ENCODE peak calls at places on chromosomes 13 and 19, in six cellular contexts. G is A549, R is HepG2, O is NB4, Y is endothelial cell of umbilical vein, H is K562. B is an unnamed sample.

GRCh38 chr19:34215006-34215665 is 39.2 kb upstream of the GARRE1 start:
- DNase-seq in Y (no peak), R (no peak), H (no peak), G (no peak), O (no peak), B (no peak)

GRCh38 chr13:51218691-51219090 is 3.5 kb upstream of the FAM124A start:
- DNase-seq in G (no peak), R (no peak), O (no peak), Y (no peak), H (no peak), B (no peak)

GRCh38 chr13:96178759-96179158 is 88.9 kb downstream of the HS6ST3 start:
- DNase-seq in O (no peak), Y (no peak), H (no peak), R (no peak), G (no peak), B (no peak)

GRCh38 chr19:48481846-48482639 is 12.9 kb downstream of the CYTH2 start:
- DNase-seq in G (no peak), R (no peak), H (no peak), Y (no peak), O (no peak), B (no peak)

GRCh38 chr19:4988770-4989251 is 19.9 kb downstream of the KDM4B start:
- DNase-seq in G (no peak), H (no peak), Y (no peak), R (no peak), O (no peak), B (no peak)

GRCh38 chr19:15587663-15588062 is 27.4 kb upstream of the CYP4F8 start:
- DNase-seq in G (no peak), R (no peak), H (no peak), Y (no peak), O (peak), B (no peak)

GRCh38 chr19:29831041-29831548 is 19.3 kb downstream of the CCNE1 start:
- DNase-seq in H (no peak), R (no peak), G (no peak), O (no peak), Y (peak), B (no peak)

GRCh38 chr13:75723927-75724326 is 87.8 kb downstream of the LMO7 start:
- DNase-seq in R (no peak), Y (no peak), O (no peak), H (no peak), G (no peak), B (no peak)

GRCh38 chr19:33727331-33728028 is 69.2 kb upstream of the KCTD15 start:
- DNase-seq in H (no peak), O (no peak), G (no peak), R (no peak), Y (no peak), B (no peak)

GRCh38 chr13:93039131-93039530 is 187.5 kb upstream of the GPC6 start:
- DNase-seq in H (no peak), O (no peak), R (no peak), G (no peak), Y (no peak), B (no peak)

GRCh38 chr13:74850893-74851292 is 631.1 kb downstream of the TBC1D4 start:
- DNase-seq in Y (no peak), H (no peak), O (no peak), R (no peak), G (no peak), B (no peak)

GRCh38 chr19:32363175-32363574 is 17.8 kb downstream of the ZNF507 start:
- DNase-seq in G (no peak), R (peak), O (no peak), H (no peak), Y (no peak), B (no peak)

GRCh38 chr19:7512400-7512851 is 3.5 kb upstream of the ZNF358 start:
- DNase-seq in Y (no peak), H (peak), O (no peak), G (no peak), R (no peak), B (no peak)

GRCh38 chr13:41308241-41308640 is 2.8 kb upstream of the NAA16 start:
- DNase-seq in O (no peak), R (no peak), H (no peak), Y (no peak), G (no peak), B (no peak)

GRCh38 chr13:57724486-57725272 is 93.1 kb downstream of the PCDH17 start:
- DNase-seq in R (no peak), Y (no peak), H (no peak), G (no peak), O (no peak), B (no peak)

GRCh38 chr13:113411216-113412023 is 41.9 kb downstream of the ADPRHL1 start:
- DNase-seq in Y (no peak), R (peak), G (peak), H (no peak), O (peak), B (no peak)

GRCh38 chr13:99496322-99497142 is 4.7 kb upstream of the TM9SF2 start:
- DNase-seq in H (peak), Y (peak), O (peak), R (peak), G (no peak), B (peak)

GRCh38 chr13:91014696-91015095 is 332.8 kb upstream of the MIR17HG start:
- DNase-seq in H (no peak), G (no peak), O (no peak), Y (no peak), R (no peak), B (no peak)

GRCh38 chr13:100941811-100942361 is 267.3 kb upstream of the TMTC4 start:
- DNase-seq in R (no peak), H (no peak), G (no peak), O (no peak), Y (no peak), B (no peak)

GRCh38 chr13:77857810-77858209 is 60.8 kb downstream of the EDNRB start:
- DNase-seq in Y (no peak), O (no peak), R (no peak), G (no peak), H (no peak), B (no peak)

GRCh38 chr19:38737921-38738731 is 6.1 kb downstream of the CAPN12 start:
- DNase-seq in O (peak), H (no peak), G (no peak), R (no peak), Y (no peak), B (no peak)

GRCh38 chr19:57512845-57513244 is 13.1 kb downstream of the ZNF773 start:
- DNase-seq in O (peak), R (no peak), H (no peak), Y (no peak), G (no peak), B (no peak)

GRCh38 chr19:41323430-41324125 is 13.6 kb downstream of the CCDC97 start:
- DNase-seq in O (peak), Y (peak), G (peak), H (peak), R (peak), B (no peak)

GRCh38 chr19:19110410-19111137 is 27.7 kb downstream of the TMEM161A start:
- DNase-seq in O (no peak), Y (peak), R (no peak), H (no peak), G (no peak), B (no peak)

GRCh38 chr19:14434543-14435319 is 1.6 kb downstream of the PKN1 start:
- DNase-seq in H (peak), G (no peak), Y (peak), O (peak), R (peak), B (no peak)

GRCh38 chr13:83881031-83881727 is 1.1 kb downstream of the SLITRK1 start:
- DNase-seq in G (no peak), R (no peak), O (no peak), H (no peak), Y (no peak), B (no peak)

GRCh38 chr13:114194853-114195252 is 15.8 kb downstream of the CFAP97D2 start:
- DNase-seq in O (no peak), Y (no peak), G (no peak), H (no peak), R (no peak), B (no peak)

GRCh38 chr13:48778551-48779088 is 124.9 kb downstream of the CYSLTR2 start:
- DNase-seq in Y (no peak), R (no peak), H (no peak), O (no peak), G (no peak), B (no peak)

GRCh38 chr13:73672492-73672891 is 461.7 kb downstream of the KLF12 start:
- DNase-seq in G (no peak), R (peak), H (no peak), O (no peak), Y (peak), B (no peak)

GRCh38 chr13:51825681-51826254 is 19.2 kb downstream of the TMEM272 start:
- DNase-seq in Y (no peak), H (no peak), O (no peak), G (no peak), R (no peak), B (no peak)

GRCh38 chr19:46065486-46065885 is 24.7 kb upstream of the IGFL4 start:
- DNase-seq in Y (no peak), H (no peak), R (no peak), O (no peak), G (no peak), B (no peak)

GRCh38 chr19:17346109-17346671 is 8.8 kb downstream of the GTPBP3 start:
- DNase-seq in R (peak), Y (peak), O (peak), H (peak), G (peak), B (peak)

GRCh38 chr13:28753208-28753892 is 34.6 kb upstream of the SLC46A3 start:
- DNase-seq in O (peak), H (no peak), R (peak), Y (peak), G (peak), B (no peak)

GRCh38 chr13:27086599-27087265 is 84.9 kb downstream of the USP12 start:
- DNase-seq in Y (peak), G (no peak), H (no peak), R (no peak), O (no peak), B (no peak)

GRCh38 chr19:29683009-29683408 is 17.7 kb downstream of the PLEKHF1 start:
- DNase-seq in R (peak), H (no peak), G (no peak), Y (no peak), O (peak), B (no peak)

GRCh38 chr19:2952953-2953481 is 8.2 kb upstream of the ZNF77 start:
- DNase-seq in G (no peak), Y (no peak), O (no peak), R (peak), H (no peak), B (no peak)

GRCh38 chr19:12478234-12478941 is 6.2 kb downstream of the ZNF709 start:
- DNase-seq in G (no peak), Y (no peak), O (no peak), R (no peak), H (no peak), B (no peak)

GRCh38 chr19:29478578-29479565 is 46.9 kb upstream of the VSTM2B start:
- DNase-seq in G (peak), H (peak), Y (no peak), O (peak), R (peak), B (no peak)

GRCh38 chr19:11699931-11700794 is 38.6 kb downstream of the ZNF823 start:
- DNase-seq in Y (peak), G (no peak), R (peak), O (peak), H (peak), B (no peak)

DNA sequence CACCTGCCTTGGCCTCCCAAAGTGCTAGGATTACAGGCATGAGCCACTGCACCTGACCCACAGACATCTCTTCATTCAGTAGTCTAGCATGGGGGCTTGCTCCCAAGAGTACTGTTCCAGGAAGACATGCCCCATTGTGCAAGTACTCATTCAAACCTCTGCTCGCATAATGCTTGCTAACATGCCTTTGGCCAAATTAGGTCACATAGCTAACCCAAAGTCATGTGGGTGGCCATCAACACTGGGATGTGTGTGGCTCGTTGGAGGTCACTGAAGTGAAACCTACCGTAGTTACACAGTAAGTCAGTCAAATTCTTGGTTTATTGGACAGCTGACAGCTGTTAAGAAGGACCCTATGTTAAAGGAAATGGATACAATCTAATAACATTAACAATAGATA is 20.3 kb downstream of the RFXAP start:
- DNase-seq in H (no peak), Y (no peak), R (no peak), G (no peak), O (no peak), B (no peak)
- TF ChIP-seq MYC in H (no peak), Y (no peak), R (no peak), G (no peak), O (no peak), B (no peak)

GRCh38 chr13:94710881-94711560 is 1.3 kb downstream of the SOX21 start:
- DNase-seq in G (peak), H (peak), R (no peak), Y (no peak), O (no peak), B (no peak)
- TF ChIP-seq MYC in G (no peak), H (no peak), R (no peak), Y (no peak), O (no peak), B (no peak)

GRCh38 chr13:98206946-98207345 is 29.9 kb upstream of the RNF113B start:
- DNase-seq in O (no peak), H (no peak), G (no peak), Y (no peak), R (no peak), B (no peak)
- TF ChIP-seq MYC in O (no peak), H (no peak), G (no peak), Y (no peak), R (no peak), B (no peak)

GRCh38 chr19:51565583-51565982 is 5.5 kb upstream of the ZNF175 start:
- DNase-seq in Y (no peak), H (no peak), G (no peak), R (no peak), O (peak), B (no peak)
- TF ChIP-seq MYC in Y (no peak), H (no peak), G (no peak), R (no peak), O (no peak), B (no peak)

GRCh38 chr13:110507678-110508381 is 53.7 kb downstream of the RAB20 start:
- DNase-seq in H (no peak), R (no peak), Y (no peak), G (peak), O (no peak), B (no peak)
- TF ChIP-seq MYC in H (no peak), R (no peak), Y (no peak), G (no peak), O (no peak), B (no peak)

GRCh38 chr13:31896427-31896826 is 135.1 kb upstream of the FRY start:
- DNase-seq in H (no peak), O (peak), G (no peak), Y (no peak), R (no peak), B (no peak)
- TF ChIP-seq MYC in H (no peak), O (no peak), G (no peak), Y (no peak), R (no peak), B (no peak)

GRCh38 chr13:44249439-44249838 is 124.2 kb upstream of the SERP2 start:
- DNase-seq in Y (peak), O (no peak), G (no peak), H (no peak), R (no peak), B (no peak)

GRCh38 chr13:44241638-44242037 is 132.0 kb upstream of the SERP2 start:
- DNase-seq in H (no peak), O (no peak), R (no peak), Y (no peak), G (no peak), B (no peak)

GRCh38 chr13:44240611-44241010 is 133.0 kb upstream of the SERP2 start:
- DNase-seq in R (no peak), G (no peak), O (no peak), H (no peak), Y (no peak), B (no peak)

GRCh38 chr13:44243198-44243852 is 130.3 kb upstream of the SERP2 start:
- DNase-seq in O (peak), R (peak), G (no peak), H (peak), Y (peak), B (no peak)

DNA sequence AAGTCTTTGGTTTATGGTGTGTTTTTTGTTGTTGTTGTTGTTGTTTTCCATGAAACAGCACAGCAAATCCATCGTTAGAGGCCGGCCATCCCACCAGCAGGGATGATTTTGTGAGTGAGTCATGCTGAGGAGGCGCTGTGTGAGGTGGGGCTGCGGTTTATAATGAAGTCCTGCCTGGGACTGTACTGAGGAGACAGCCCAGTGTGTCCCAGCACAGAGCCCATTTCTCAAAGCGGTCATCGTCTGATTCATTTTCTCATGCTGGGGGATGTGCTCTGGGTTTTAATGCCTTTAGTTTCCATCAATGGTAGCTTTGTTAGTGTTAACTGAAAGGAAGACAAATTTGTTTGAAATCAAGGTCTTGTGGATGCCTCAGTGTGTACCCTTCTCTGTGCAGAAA is 129.3 kb upstream of the SERP2 start:
- DNase-seq in O (no peak), G (no peak), H (peak), Y (no peak), R (no peak), B (no peak)
- TF ChIP-seq MYC in O (no peak), G (no peak), H (no peak), Y (no peak), R (no peak), B (no peak)

DNA sequence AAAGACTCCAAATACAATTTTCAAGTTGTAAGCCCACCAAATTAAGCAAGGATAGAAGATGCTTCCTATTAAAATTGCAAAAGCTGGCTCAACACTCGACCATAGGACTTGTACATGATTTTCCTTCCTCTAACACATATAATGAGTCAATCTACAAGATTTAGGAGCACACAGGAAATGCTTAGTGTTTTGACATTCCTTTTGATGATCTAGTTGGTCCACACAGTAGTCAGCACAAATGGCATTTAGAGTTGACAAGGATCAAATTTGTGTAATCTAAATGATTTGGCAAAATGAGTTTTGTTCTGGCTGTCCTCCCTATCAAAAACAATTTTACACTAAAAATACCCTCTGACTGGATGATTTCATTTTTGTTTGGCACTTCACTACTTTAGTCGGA is 340.2 kb downstream of the DIAPH3 start:
- DNase-seq in O (no peak), H (no peak), R (no peak), Y (peak), G (no peak), B (no peak)
- TF ChIP-seq MYC in O (no peak), H (no peak), R (no peak), Y (no peak), G (no peak), B (no peak)

B was measured in GM12878.